ENCODE peak calls at places on chromosomes 6 and 20, in six cellular contexts. I is ELF-1, W is RWPE2, T is Panc1, X is memory B cell, H is T-helper 17 cell. C is an unnamed sample.

GRCh38 chr20:64064145-64064698 is 1.2 kb downstream of the TCEA2 start:
- DNase-seq in I (no peak), W (no peak), T (no peak), X (no peak), H (no peak), C (no peak)

GRCh38 chr6:137827977-137828815 is 38.9 kb upstream of the TNFAIP3 start:
- DNase-seq in I (no peak), W (no peak), T (no peak), X (no peak), H (no peak), C (no peak)

GRCh38 chr6:165755583-165755982 is 92.5 kb upstream of the PDE10A start:
- DNase-seq in I (peak), W (no peak), T (no peak), X (no peak), H (no peak), C (no peak)

GRCh38 chr6:20404641-20405032 is 3.0 kb downstream of the E2F3 start:
- DNase-seq in I (peak), W (no peak), T (peak), X (peak), H (peak), C (peak)

GRCh38 chr20:4082406-4083102 is 67.2 kb upstream of the RNF24 start:
- DNase-seq in I (peak), W (no peak), T (no peak), X (no peak), H (no peak), C (no peak)

GRCh38 chr6:119273799-119274595 is 75.6 kb downstream of the MAN1A1 start:
- DNase-seq in I (no peak), W (no peak), T (no peak), X (no peak), H (no peak), C (no peak)

GRCh38 chr20:60268502-60268901 is 310.3 kb downstream of the CDH26 start:
- DNase-seq in I (no peak), W (no peak), T (no peak), X (no peak), H (no peak), C (no peak)

GRCh38 chr20:52071136-52071535 is 120.4 kb downstream of the ZFP64 start:
- DNase-seq in I (no peak), W (no peak), T (no peak), X (no peak), H (no peak), C (no peak)

GRCh38 chr20:59428441-59429205 is 128.2 kb downstream of the EDN3 start:
- DNase-seq in I (peak), W (no peak), T (no peak), X (no peak), H (no peak), C (no peak)

GRCh38 chr6:119627908-119628669 is 278.5 kb upstream of the MAN1A1 start:
- DNase-seq in I (peak), W (no peak), T (no peak), X (no peak), H (no peak), C (no peak)

GRCh38 chr6:158536891-158537798 is 22.7 kb upstream of the TMEM181 start:
- DNase-seq in I (peak), W (no peak), T (no peak), X (no peak), H (peak), C (no peak)

GRCh38 chr6:139858444-139858843 is 484.0 kb upstream of the CITED2 start:
- DNase-seq in I (no peak), W (no peak), T (no peak), X (no peak), H (no peak), C (no peak)

GRCh38 chr6:169109381-169109780 is 144.3 kb downstream of the THBS2 start:
- DNase-seq in I (no peak), W (no peak), T (no peak), X (no peak), H (no peak), C (no peak)

C was measured in NCI-H460.